ENCODE peak calls at places on chromosome 14, in nine cellular contexts. Q is AG09309, J is IMR-90, F is SK-N-SH, S is Peyer's patch, M is fibroblast of pulmonary artery, R is keratinocyte, I is astrocyte, C is HepG2. K is an unnamed sample.
A peak's percentile ranks its signal among the peaks of the same experiment; 100 is the strongest.

GRCh38 chr14:94027566-94028449 is 1.7 kb downstream of the OTUB2 start:
- DNase-seq in Q (no peak), J (no peak), F (no peak), S (no peak), M (no peak), R (peak; percentile 53), I (no peak), C (no peak), K (no peak)

GRCh38 chr14:29810657-29811056 is 117.0 kb downstream of the PRKD1 start:
- DNase-seq in Q (peak; percentile 33), J (no peak), F (no peak), S (no peak), M (peak; percentile 39), R (no peak), I (no peak), C (no peak), K (peak; percentile 26)

GRCh38 chr14:65131176-65131765 is 29.0 kb upstream of the MAX start:
- DNase-seq in Q (peak; percentile 90), J (peak; percentile 84), F (no peak), S (no peak), M (no peak), R (peak; percentile 55), I (peak; percentile 65), C (no peak), K (peak; percentile 19)

GRCh38 chr14:31541702-31542101 is 19.5 kb upstream of the NUBPL start:
- DNase-seq in Q (no peak), J (no peak), F (no peak), S (no peak), M (no peak), R (no peak), I (no peak), C (no peak), K (no peak)

GRCh38 chr14:86672071-86672470 is 1142.1 kb downstream of the FLRT2 start:
- DNase-seq in Q (no peak), J (no peak), F (no peak), S (no peak), M (no peak), R (no peak), I (no peak), C (no peak), K (no peak)

GRCh38 chr14:65134651-65135579 is 32.6 kb upstream of the MAX start:
- DNase-seq in Q (peak; percentile 10), J (no peak), F (no peak), S (no peak), M (no peak), R (no peak), I (peak; percentile 59), C (no peak), K (peak; percentile 18)

GRCh38 chr14:78029471-78030372 is 140.5 kb upstream of the NRXN3 start:
- DNase-seq in Q (no peak), J (no peak), F (no peak), S (no peak), M (no peak), R (no peak), I (no peak), C (no peak), K (no peak)

GRCh38 chr14:54275997-54276396 is 120.8 kb upstream of the CDKN3 start:
- DNase-seq in Q (no peak), J (no peak), F (peak; percentile 21), S (no peak), M (no peak), R (no peak), I (no peak), C (no peak), K (peak; percentile 41)

GRCh38 chr14:65101631-65102440 is 481 bp downstream of the MAX start:
- DNase-seq in Q (no peak), J (no peak), F (peak; percentile 57), S (peak; percentile 52), M (no peak), R (no peak), I (no peak), C (no peak), K (no peak)

GRCh38 chr14:59320771-59321170 is 132.3 kb downstream of the DAAM1 start:
- DNase-seq in Q (no peak), J (no peak), F (no peak), S (no peak), M (peak; percentile 61), R (no peak), I (no peak), C (no peak), K (peak; percentile 34)

GRCh38 chr14:70086685-70087379 is 101.9 kb downstream of the SLC8A3 start:
- DNase-seq in Q (no peak), J (peak; percentile 54), F (peak; percentile 22), S (no peak), M (peak; percentile 69), R (no peak), I (peak; percentile 12), C (peak; percentile 14), K (peak; percentile 56)

GRCh38 chr14:65184032-65184764 is 81.9 kb upstream of the MAX start:
- DNase-seq in Q (no peak), J (peak; percentile 32), F (no peak), S (no peak), M (no peak), R (no peak), I (peak; percentile 51), C (no peak), K (peak; percentile 28)

GRCh38 chr14:53564870-53565269 is 391.8 kb downstream of the BMP4 start:
- DNase-seq in Q (no peak), J (no peak), F (no peak), S (no peak), M (no peak), R (no peak), I (no peak), C (no peak), K (no peak)

GRCh38 chr14:22613091-22613695 is 15.1 kb downstream of the ABHD4 start:
- DNase-seq in Q (no peak), J (no peak), F (no peak), S (no peak), M (no peak), R (no peak), I (no peak), C (no peak), K (no peak)
- TF ChIP-seq CTCF in Q (peak; percentile 39), J (peak; percentile 34), F (peak; percentile 20), S (no peak), M (peak; percentile 20), R (no peak), I (peak; percentile 31), C (no peak), K (no peak)

DNA sequence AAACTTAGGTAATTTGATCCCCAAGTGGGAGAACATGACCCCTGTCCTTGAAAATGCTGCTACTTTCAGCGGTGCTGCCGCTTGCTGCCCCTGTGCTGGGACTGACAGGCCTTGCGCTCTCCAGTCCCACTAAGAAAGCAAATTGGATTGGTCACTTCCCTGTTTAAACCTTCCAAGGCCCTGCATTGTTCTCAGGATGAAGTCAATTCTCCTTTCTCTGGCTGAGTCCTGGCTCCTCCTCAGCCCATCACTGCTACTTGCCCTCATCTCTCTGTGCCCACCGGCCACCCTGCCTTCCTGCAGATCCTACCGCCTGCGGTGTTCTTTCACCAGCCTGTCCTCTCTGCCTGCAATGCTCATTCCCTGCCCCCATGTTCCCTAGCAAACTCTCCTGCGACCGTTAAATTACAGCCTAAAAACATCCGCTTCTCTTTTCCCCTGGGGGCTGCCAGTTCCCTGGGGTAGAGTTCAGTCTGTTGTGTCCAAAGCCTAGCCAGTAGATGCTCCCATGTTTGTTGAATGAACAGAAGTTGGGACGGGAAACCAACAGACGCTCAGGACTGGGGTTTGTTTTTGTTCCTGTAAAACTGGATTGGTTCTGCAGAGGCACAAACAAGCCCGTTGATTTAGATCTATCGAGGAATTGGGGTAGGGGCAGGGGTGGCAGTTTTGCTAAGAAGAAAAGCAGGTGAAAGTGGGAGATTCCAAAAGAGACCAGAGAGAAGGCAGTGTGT is 127.3 kb upstream of the HIF1A start:
- DNase-seq in Q (no peak), J (no peak), F (no peak), S (peak; percentile 35), M (no peak), R (no peak), I (no peak), C (no peak), K (no peak)
- H3K4me3 ChIP-seq in Q (no peak overlapping the region), J (no peak overlapping the region), F (no peak overlapping the region), S (peak overlapping the region; percentile 54), M (no peak overlapping the region), R (no peak overlapping the region), I (no peak overlapping the region), C (no peak overlapping the region), K (no peak overlapping the region)

GRCh38 chr14:89911018-89911919 is 43.3 kb downstream of the EFCAB11 start:
- DNase-seq in Q (peak; percentile 20), J (peak; percentile 75), F (no peak), S (no peak), M (peak; percentile 72), R (no peak), I (peak; percentile 71), C (peak; percentile 91), K (peak; percentile 30)

GRCh38 chr14:89918721-89919120 is 35.8 kb downstream of the EFCAB11 start:
- DNase-seq in Q (no peak), J (no peak), F (no peak), S (no peak), M (no peak), R (no peak), I (no peak), C (no peak), K (no peak)

GRCh38 chr14:89910706-89911017 is 43.9 kb downstream of the EFCAB11 start:
- DNase-seq in Q (no peak), J (no peak), F (no peak), S (no peak), M (no peak), R (no peak), I (no peak), C (no peak), K (no peak)

GRCh38 chr14:89912667-89913211 is 41.8 kb downstream of the EFCAB11 start:
- DNase-seq in Q (peak; percentile 99), J (peak; percentile 97), F (peak; percentile 37), S (no peak), M (peak; percentile 99), R (peak; percentile 57), I (peak; percentile 98), C (peak; percentile 59), K (peak; percentile 98)

DNA sequence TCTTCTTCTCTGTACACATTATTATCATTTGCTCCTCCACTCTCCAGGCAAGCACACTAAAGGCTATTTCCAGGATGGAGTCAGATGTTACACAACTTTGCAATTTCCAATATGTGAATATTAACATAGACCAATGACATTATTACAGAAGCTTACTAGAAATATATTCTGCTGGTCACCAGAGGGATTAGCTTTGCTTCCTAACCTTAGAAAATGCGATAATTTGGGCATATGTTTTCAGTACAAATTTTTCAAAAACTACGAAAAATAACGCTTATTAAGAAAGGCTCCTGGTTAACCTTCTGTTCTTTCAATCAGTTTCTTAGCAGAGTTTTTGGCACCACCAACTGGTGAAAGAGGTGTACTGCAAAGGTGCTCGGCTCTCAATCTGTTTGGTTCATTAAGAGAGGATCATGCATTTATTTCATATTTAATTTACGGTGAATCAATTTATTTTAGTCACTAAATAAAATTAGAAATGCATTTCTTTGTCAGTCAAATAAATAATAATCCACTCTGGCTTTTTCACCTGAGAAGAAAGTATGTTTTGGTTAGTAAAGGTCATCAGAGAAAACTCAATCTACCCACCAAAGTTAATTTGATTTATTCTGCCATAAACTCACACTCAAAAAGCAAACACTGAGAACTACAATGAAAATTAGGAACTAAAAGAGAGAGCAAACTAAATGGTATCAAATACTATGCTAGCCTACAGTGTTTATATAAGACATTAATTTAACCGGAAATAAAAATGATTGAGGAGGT is 39.2 kb downstream of the EFCAB11 start:
- DNase-seq in Q (peak; percentile 31), J (peak; percentile 80), F (peak; percentile 50), S (peak; percentile 52), M (peak; percentile 85), R (peak; percentile 50), I (peak; percentile 37), C (peak; percentile 59), K (peak; percentile 77)
- TF ChIP-seq CTCF in Q (peak; percentile 82), J (peak; percentile 90), F (peak; percentile 97), S (peak; percentile 95), M (peak; percentile 95), R (peak; percentile 55), I (peak; percentile 99), C (peak; percentile 82), K (peak; percentile 98)

GRCh38 chr14:103401223-103402214 is 16.3 kb downstream of the MARK3 start:
- DNase-seq in Q (no peak), J (peak; percentile 87), F (no peak), S (no peak), M (peak; percentile 77), R (no peak), I (peak; percentile 86), C (no peak), K (peak; percentile 89)
- H3K4me3 ChIP-seq in Q (no peak overlapping the region), J (no peak overlapping the region), F (no peak overlapping the region), S (no peak overlapping the region), M (no peak overlapping the region), R (no peak overlapping the region), I (peak overlapping the region; percentile 31), C (no peak overlapping the region), K (no peak overlapping the region)